ENCODE peak calls at places on chromosomes 16 and 17, in four cellular contexts. One of them, this sample, is unnamed.

GRCh38 chr16:29148867-29149272 is 164.0 kb downstream of the LAT start:
- DNase-seq in HFF-Myc: no peak
- DNase-seq in foreskin fibroblast: no peak
- DNase-seq in A549: no peak
- DNase-seq in this sample: no peak

GRCh38 chr16:4360538-4361021 is 9.5 kb upstream of the PAM16 start:
- DNase-seq in HFF-Myc: no peak
- DNase-seq in foreskin fibroblast: no peak
- DNase-seq in A549: no peak
- DNase-seq in this sample: no peak

GRCh38 chr17:44069974-44070454 is 521 bp upstream of the G6PC3 start:
- DNase-seq in HFF-Myc: no peak
- DNase-seq in foreskin fibroblast: no peak
- DNase-seq in A549: peak; percentile 66
- DNase-seq in this sample: peak; percentile 18

GRCh38 chr16:59324462-59324861 is 590.3 kb upstream of the GOT2 start:
- DNase-seq in HFF-Myc: no peak
- DNase-seq in foreskin fibroblast: no peak
- DNase-seq in A549: peak; percentile 59
- DNase-seq in this sample: no peak

GRCh38 chr17:41645371-41646063 is 21.1 kb upstream of the KRT17 start:
- DNase-seq in HFF-Myc: no peak
- DNase-seq in foreskin fibroblast: peak; percentile 36
- DNase-seq in A549: peak; percentile 64
- DNase-seq in this sample: peak; percentile 46

GRCh38 chr16:69260019-69260418 is 51.1 kb upstream of the VPS4A start:
- DNase-seq in HFF-Myc: no peak
- DNase-seq in foreskin fibroblast: no peak
- DNase-seq in A549: no peak
- DNase-seq in this sample: no peak

GRCh38 chr17:14011740-14012405 is 57.4 kb upstream of the COX10 start:
- DNase-seq in HFF-Myc: no peak
- DNase-seq in foreskin fibroblast: no peak
- DNase-seq in A549: no peak
- DNase-seq in this sample: peak; percentile 18

GRCh38 chr17:74704536-74704935 is 8.2 kb downstream of the CD300LF start:
- DNase-seq in HFF-Myc: no peak
- DNase-seq in foreskin fibroblast: no peak
- DNase-seq in A549: no peak
- DNase-seq in this sample: no peak

GRCh38 chr16:84593825-84594724 is 23.8 kb downstream of the COTL1 start:
- DNase-seq in HFF-Myc: no peak
- DNase-seq in foreskin fibroblast: no peak
- DNase-seq in A549: no peak
- DNase-seq in this sample: peak; percentile 68

GRCh38 chr17:7989781-7990655 is 12.4 kb upstream of the GUCY2D start:
- DNase-seq in HFF-Myc: no peak
- DNase-seq in foreskin fibroblast: peak; percentile 52
- DNase-seq in A549: peak; percentile 97
- DNase-seq in this sample: peak; percentile 67

GRCh38 chr16:88772871-88773811 is 11.9 kb downstream of the PIEZO1 start:
- DNase-seq in HFF-Myc: peak; percentile 86
- DNase-seq in foreskin fibroblast: peak; percentile 95
- DNase-seq in A549: no peak
- DNase-seq in this sample: peak; percentile 84

GRCh38 chr16:6193718-6194117 is 1096.1 kb upstream of the EEF2KMT start:
- DNase-seq in HFF-Myc: no peak
- DNase-seq in foreskin fibroblast: no peak
- DNase-seq in A549: no peak
- DNase-seq in this sample: peak; percentile 3

GRCh38 chr17:19338031-19338990 is 24.2 kb downstream of the B9D1 start:
- DNase-seq in HFF-Myc: no peak
- DNase-seq in foreskin fibroblast: no peak
- DNase-seq in A549: peak; percentile 82
- DNase-seq in this sample: peak; percentile 47

GRCh38 chr16:66933776-66934137 is 445 bp downstream of the CIAO2B start:
- DNase-seq in HFF-Myc: no peak
- DNase-seq in foreskin fibroblast: no peak
- DNase-seq in A549: peak; percentile 55
- DNase-seq in this sample: peak; percentile 35

GRCh38 chr16:81582655-81583441 is 138.2 kb downstream of the CMIP start:
- DNase-seq in HFF-Myc: no peak
- DNase-seq in foreskin fibroblast: peak; percentile 64
- DNase-seq in A549: no peak
- DNase-seq in this sample: no peak

GRCh38 chr17:18280239-18280638 is 19.8 kb downstream of the MIEF2 start:
- DNase-seq in HFF-Myc: no peak
- DNase-seq in foreskin fibroblast: no peak
- DNase-seq in A549: no peak
- DNase-seq in this sample: no peak

GRCh38 chr16:55703003-55704001 is 47.5 kb downstream of the SLC6A2 start:
- DNase-seq in HFF-Myc: peak; percentile 33
- DNase-seq in foreskin fibroblast: peak; percentile 27
- DNase-seq in A549: peak; percentile 18
- DNase-seq in this sample: peak; percentile 83

GRCh38 chr17:48954300-48954755 is 9.7 kb upstream of the SNF8 start:
- DNase-seq in HFF-Myc: no peak
- DNase-seq in foreskin fibroblast: peak; percentile 57
- DNase-seq in A549: peak; percentile 66
- DNase-seq in this sample: peak; percentile 73

GRCh38 chr17:43314582-43314981 is 80.8 kb upstream of the RNU2-1 start:
- DNase-seq in HFF-Myc: no peak
- DNase-seq in foreskin fibroblast: no peak
- DNase-seq in A549: no peak
- DNase-seq in this sample: no peak

GRCh38 chr17:3535253-3535995 is 22.2 kb downstream of the TRPV3 start:
- DNase-seq in HFF-Myc: no peak
- DNase-seq in foreskin fibroblast: peak; percentile 51
- DNase-seq in A549: peak; percentile 90
- DNase-seq in this sample: peak; percentile 77

GRCh38 chr16:2231016-2231931 is 5.0 kb upstream of the DNASE1L2 start:
- DNase-seq in HFF-Myc: no peak
- DNase-seq in foreskin fibroblast: peak; percentile 54
- DNase-seq in A549: no peak
- DNase-seq in this sample: no peak

GRCh38 chr17:28384281-28385036 is 13.0 kb downstream of the SARM1 start:
- DNase-seq in HFF-Myc: no peak
- DNase-seq in foreskin fibroblast: no peak
- DNase-seq in A549: no peak
- DNase-seq in this sample: no peak

GRCh38 chr17:51087072-51087757 is 33.5 kb downstream of the SPAG9 start:
- DNase-seq in HFF-Myc: no peak
- DNase-seq in foreskin fibroblast: no peak
- DNase-seq in A549: no peak
- DNase-seq in this sample: no peak

GRCh38 chr17:42163113-42163512 is 8.3 kb upstream of the RAB5C start:
- DNase-seq in HFF-Myc: no peak
- DNase-seq in foreskin fibroblast: no peak
- DNase-seq in A549: peak; percentile 49
- DNase-seq in this sample: no peak

GRCh38 chr16:88369447-88370008 is 13.2 kb upstream of the ZNF469 start:
- DNase-seq in HFF-Myc: no peak
- DNase-seq in foreskin fibroblast: no peak
- DNase-seq in A549: no peak
- DNase-seq in this sample: no peak

GRCh38 chr16:4936991-4937781 is at the start of gene PPL:
- DNase-seq in HFF-Myc: no peak
- DNase-seq in foreskin fibroblast: no peak
- DNase-seq in A549: no peak
- DNase-seq in this sample: peak; percentile 35

GRCh38 chr17:74605361-74605760 is 13.3 kb upstream of the CD300LD start:
- DNase-seq in HFF-Myc: no peak
- DNase-seq in foreskin fibroblast: peak; percentile 50
- DNase-seq in A549: peak; percentile 47
- DNase-seq in this sample: peak; percentile 85

GRCh38 chr17:1649844-1650409 is at the start of gene RILP:
- DNase-seq in HFF-Myc: no peak
- DNase-seq in foreskin fibroblast: no peak
- DNase-seq in A549: peak; percentile 62
- DNase-seq in this sample: peak; percentile 57

GRCh38 chr16:87066695-87067556 is 250.3 kb downstream of the C16orf95 start:
- DNase-seq in HFF-Myc: no peak
- DNase-seq in foreskin fibroblast: no peak
- DNase-seq in A549: no peak
- DNase-seq in this sample: no peak

GRCh38 chr16:87064731-87065720 is 252.2 kb downstream of the C16orf95 start:
- DNase-seq in HFF-Myc: no peak
- DNase-seq in foreskin fibroblast: no peak
- DNase-seq in A549: no peak
- DNase-seq in this sample: no peak

GRCh38 chr16:87067890-87068289 is 249.3 kb downstream of the C16orf95 start:
- DNase-seq in HFF-Myc: no peak
- DNase-seq in foreskin fibroblast: no peak
- DNase-seq in A549: no peak
- DNase-seq in this sample: no peak

GRCh38 chr16:87068316-87068715 is 248.9 kb downstream of the C16orf95 start:
- DNase-seq in HFF-Myc: no peak
- DNase-seq in foreskin fibroblast: no peak
- DNase-seq in A549: no peak
- DNase-seq in this sample: no peak

DNA sequence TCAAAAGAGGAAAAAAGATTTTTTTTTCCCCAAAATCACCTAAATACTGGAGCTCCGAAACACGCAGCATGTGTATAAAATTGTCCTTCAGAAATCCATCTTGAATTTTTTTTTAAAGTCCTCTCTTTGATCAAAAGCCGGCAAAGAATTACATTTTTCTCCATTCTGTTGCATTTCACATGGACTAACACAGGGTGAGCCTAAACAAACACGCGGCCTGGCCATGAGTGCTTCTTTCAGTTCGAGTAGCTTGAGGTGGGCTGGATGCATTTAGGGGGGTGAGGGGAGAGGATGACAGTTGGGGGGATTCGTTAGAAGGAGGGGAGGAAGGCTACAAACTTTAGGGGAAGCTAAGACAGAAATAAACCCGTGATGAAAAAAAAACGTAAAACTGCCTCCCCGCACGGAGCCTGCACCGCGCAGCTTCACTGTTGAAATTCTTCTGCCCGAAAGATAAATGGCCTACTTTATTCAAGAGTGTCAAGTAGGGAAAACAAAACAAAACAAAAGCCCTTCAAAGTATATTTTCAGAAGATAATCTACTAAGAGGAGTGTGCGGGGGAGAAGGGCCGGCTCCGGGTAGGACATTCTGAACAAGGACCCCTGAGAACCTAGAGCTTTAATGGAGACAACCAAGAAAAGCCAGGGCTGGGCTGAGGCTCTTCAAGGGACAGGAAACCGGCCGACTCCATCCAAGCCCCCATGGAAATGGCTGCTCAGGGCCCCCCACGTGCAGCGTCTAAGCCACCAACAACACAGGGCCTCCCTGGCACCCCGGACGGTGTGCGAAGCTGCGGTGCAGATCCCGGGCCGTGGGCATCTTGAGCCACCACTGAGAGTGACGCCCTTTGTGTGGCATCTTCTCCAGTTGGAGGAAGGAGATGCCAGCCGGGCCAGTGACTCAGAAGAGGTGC is 251.2 kb downstream of the C16orf95 start:
- DNase-seq in HFF-Myc: no peak
- DNase-seq in foreskin fibroblast: no peak
- DNase-seq in A549: no peak
- DNase-seq in this sample: no peak
- H3K4me3 ChIP-seq in HFF-Myc: no peak overlapping the region
- H3K4me3 ChIP-seq in foreskin fibroblast: no peak overlapping the region
- H3K4me3 ChIP-seq in A549: no peak overlapping the region
- H3K4me3 ChIP-seq in this sample: no peak overlapping the region

GRCh38 chr17:56478836-56479447 is 114.6 kb upstream of the NOG start:
- DNase-seq in HFF-Myc: no peak
- DNase-seq in foreskin fibroblast: peak; percentile 4
- DNase-seq in A549: peak; percentile 25
- DNase-seq in this sample: peak; percentile 5
- TF ChIP-seq CTCF in HFF-Myc: peak; percentile 43
- TF ChIP-seq CTCF in foreskin fibroblast: peak; percentile 56
- TF ChIP-seq CTCF in A549: peak; percentile 59
- TF ChIP-seq CTCF in this sample: no peak

GRCh38 chr17:47708312-47708863 is 14.4 kb downstream of the TBKBP1 start:
- DNase-seq in HFF-Myc: no peak
- DNase-seq in foreskin fibroblast: no peak
- DNase-seq in A549: no peak
- DNase-seq in this sample: no peak
- H3K4me3 ChIP-seq in HFF-Myc: no peak overlapping the region
- H3K4me3 ChIP-seq in foreskin fibroblast: no peak overlapping the region
- H3K4me3 ChIP-seq in A549: no peak overlapping the region
- H3K4me3 ChIP-seq in this sample: no peak overlapping the region

DNA sequence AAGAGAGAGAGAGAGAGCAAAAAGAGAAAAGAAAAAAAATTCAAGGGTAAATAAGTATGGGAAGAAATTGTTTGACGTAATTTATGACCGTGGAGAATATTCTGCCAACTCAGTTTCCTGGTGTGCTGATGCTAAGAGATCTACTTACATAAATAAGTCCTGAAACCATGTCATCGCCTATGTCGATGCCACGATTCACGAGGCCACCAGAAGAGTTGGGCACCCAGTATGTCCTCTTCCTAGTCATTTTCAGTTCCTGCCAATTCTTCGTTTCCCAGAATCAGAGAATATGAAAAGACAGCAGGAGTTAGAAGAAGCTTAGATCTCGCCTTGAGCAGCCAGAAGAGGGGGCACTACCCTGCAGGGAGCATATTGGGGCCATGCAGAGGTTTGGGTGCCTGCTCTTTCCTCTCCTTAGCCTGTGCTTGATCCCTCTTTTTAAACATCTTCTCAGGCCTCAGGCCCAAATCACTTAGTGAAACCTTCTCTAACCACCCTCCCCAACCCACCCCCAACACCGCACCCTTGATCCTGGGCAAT is 12.4 kb upstream of the LONP2 start:
- DNase-seq in HFF-Myc: no peak
- DNase-seq in foreskin fibroblast: peak; percentile 32
- DNase-seq in A549: peak; percentile 23
- DNase-seq in this sample: peak; percentile 63
- TF ChIP-seq CTCF in HFF-Myc: peak; percentile 66
- TF ChIP-seq CTCF in foreskin fibroblast: peak; percentile 66
- TF ChIP-seq CTCF in A549: peak; percentile 55
- TF ChIP-seq CTCF in this sample: peak; percentile 72